ENCODE peak calls at places on chromosomes 1 and 21, in nine cellular contexts. S is aorta; X is IMR-90; J is left ventricle myocardium inferior; P is body of pancreas; B is kidney; F is GM23338; H is PC-3; Y is CD8-positive, alpha-beta memory T cell. N is an unnamed sample.

GRCh38 chr1:23627065-23627464 is 64.5 kb upstream of the RPL11 start:
- DNase-seq in S (no peak), X (no peak), J (no peak), P (peak; percentile 54), B (no peak), F (no peak), H (no peak), Y (no peak), N (peak; percentile 91)

GRCh38 chr21:36068748-36069398 is 951 bp upstream of the CBR1 start:
- DNase-seq in S (no peak), X (no peak), J (no peak), P (no peak), B (no peak), F (no peak), H (no peak), Y (no peak), N (no peak)

GRCh38 chr1:23555225-23555801 is 4.0 kb downstream of the ID3 start:
- DNase-seq in S (no peak), X (peak; percentile 68), J (no peak), P (peak; percentile 28), B (no peak), F (peak; percentile 64), H (no peak), Y (no peak), N (peak; percentile 47)

GRCh38 chr1:57450981-57451380 is 27.1 kb upstream of the DAB1 start:
- DNase-seq in S (no peak), X (no peak), J (no peak), P (no peak), B (peak; percentile 8), F (peak; percentile 33), H (no peak), Y (no peak), N (no peak)

GRCh38 chr1:204350857-204351573 is 8.7 kb downstream of the PLEKHA6 start:
- DNase-seq in S (peak; percentile 82), X (peak; percentile 81), J (peak; percentile 81), P (peak; percentile 73), B (peak; percentile 95), F (peak; percentile 96), H (no peak), Y (no peak), N (peak; percentile 49)

GRCh38 chr21:34367320-34367935 is 3.6 kb downstream of the KCNE2 start:
- DNase-seq in S (no peak), X (peak; percentile 82), J (no peak), P (peak; percentile 70), B (no peak), F (peak; percentile 90), H (peak; percentile 93), Y (no peak), N (peak; percentile 51)

GRCh38 chr1:2205191-2205952 is 10.8 kb upstream of the FAAP20 start:
- DNase-seq in S (peak; percentile 98), X (peak; percentile 92), J (peak; percentile 98), P (peak; percentile 98), B (peak; percentile 99), F (peak; percentile 96), H (peak; percentile 93), Y (peak; percentile 89), N (peak; percentile 96)

GRCh38 chr1:154696001-154696400 is 88.0 kb upstream of the ADAR start:
- DNase-seq in S (no peak), X (no peak), J (no peak), P (no peak), B (no peak), F (peak; percentile 35), H (peak; percentile 45), Y (no peak), N (no peak)

GRCh38 chr1:51936531-51936930 is 54.0 kb downstream of the RAB3B start:
- DNase-seq in S (no peak), X (peak; percentile 37), J (no peak), P (no peak), B (no peak), F (no peak), H (peak; percentile 44), Y (no peak), N (no peak)

GRCh38 chr1:117290855-117291254 is 76.4 kb upstream of the MAN1A2 start:
- DNase-seq in S (no peak), X (no peak), J (no peak), P (no peak), B (no peak), F (no peak), H (peak; percentile 15), Y (no peak), N (no peak)

GRCh38 chr1:196393742-196394141 is 214.5 kb downstream of the KCNT2 start:
- DNase-seq in S (peak; percentile 40), X (peak; percentile 41), J (no peak), P (peak; percentile 18), B (no peak), F (no peak), H (peak; percentile 60), Y (no peak), N (peak; percentile 79)

GRCh38 chr1:8409107-8409506 is 91.2 kb downstream of the SLC45A1 start:
- DNase-seq in S (no peak), X (peak; percentile 81), J (no peak), P (no peak), B (no peak), F (peak; percentile 63), H (peak; percentile 35), Y (no peak), N (no peak)

GRCh38 chr1:166937962-166938361 is 37.4 kb downstream of the ILDR2 start:
- DNase-seq in S (no peak), X (no peak), J (no peak), P (no peak), B (no peak), F (no peak), H (no peak), Y (no peak), N (no peak)

GRCh38 chr1:224392411-224393249 is 36.0 kb downstream of the CNIH4 start:
- DNase-seq in S (no peak), X (peak; percentile 70), J (no peak), P (no peak), B (no peak), F (no peak), H (no peak), Y (no peak), N (no peak)

GRCh38 chr1:43671626-43672330 is 21.8 kb downstream of the KDM4A start:
- DNase-seq in S (no peak), X (peak; percentile 82), J (no peak), P (no peak), B (no peak), F (no peak), H (no peak), Y (no peak), N (no peak)

GRCh38 chr1:54972436-54972835 is 8.0 kb upstream of the TMEM61 start:
- DNase-seq in S (no peak), X (no peak), J (no peak), P (no peak), B (peak; percentile 15), F (no peak), H (no peak), Y (no peak), N (no peak)

DNA sequence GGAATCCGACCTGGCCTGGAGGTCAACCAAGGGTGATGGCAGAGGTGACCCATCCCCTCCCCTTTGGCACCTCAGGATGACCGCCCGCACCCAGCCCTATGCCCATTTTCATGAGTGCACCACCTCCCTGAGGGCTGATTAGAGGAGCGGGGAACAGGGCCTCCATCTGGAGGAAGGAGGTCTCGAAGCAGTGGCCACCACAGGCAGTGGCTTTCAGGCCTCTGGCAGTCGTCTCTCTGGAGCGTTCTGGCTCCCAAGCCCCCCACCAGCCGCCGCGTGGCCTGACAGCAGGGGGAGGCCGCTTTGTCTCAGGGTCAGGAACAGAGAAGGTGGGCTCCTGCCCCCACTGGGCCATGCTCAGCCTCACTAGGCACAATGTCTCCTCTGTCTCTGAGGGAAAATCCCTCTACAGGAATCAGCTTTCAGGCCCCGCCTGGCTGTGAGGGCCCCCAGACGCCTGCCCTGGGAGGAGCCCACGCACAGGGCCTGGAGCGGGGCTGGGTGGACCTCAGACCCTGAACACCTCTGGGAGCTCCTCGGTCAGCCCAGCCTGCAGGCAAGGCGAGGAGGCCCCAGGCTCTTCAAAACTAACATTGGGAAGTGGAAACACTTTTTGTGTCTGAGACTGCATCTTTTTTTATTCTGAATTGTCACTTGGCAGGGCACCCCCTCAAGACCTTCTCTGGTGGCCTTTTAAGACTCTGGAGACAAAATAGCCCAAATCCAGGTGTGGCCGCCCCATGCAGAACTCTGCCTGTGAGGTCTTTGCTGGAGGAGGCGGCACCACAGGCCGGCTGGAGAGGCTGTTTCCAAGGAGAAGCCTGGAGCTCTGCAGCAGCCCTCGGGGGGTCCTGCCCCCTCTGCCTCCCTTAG is 127.7 kb upstream of the ARHGEF16 start:
- DNase-seq in S (no peak), X (no peak), J (no peak), P (no peak), B (no peak), F (no peak), H (no peak), Y (no peak), N (no peak)
- H3K4me1 ChIP-seq in S (no peaks in the 10 kb centered on the region), X (no peaks in the 10 kb centered on the region), J (peaks cover 71% of the 10 kb centered on the region), P (peaks cover 39% of the 10 kb centered on the region), B (no peaks in the 10 kb centered on the region), F (no peaks in the 10 kb centered on the region), H (no peaks in the 10 kb centered on the region), Y (no peaks in the 10 kb centered on the region), N (peaks cover 66% of the 10 kb centered on the region)

GRCh38 chr1:182617734-182618288 is 13.6 kb upstream of the RGS16 start:
- DNase-seq in S (no peak), X (peak; percentile 10), J (no peak), P (no peak), B (no peak), F (no peak), H (no peak), Y (no peak), N (peak; percentile 32)
- H3K27ac ChIP-seq in S (peak overlapping the region; percentile 51), X (no peak overlapping the region), J (peak overlapping the region; percentile 28), P (no peak overlapping the region), B (no peak overlapping the region), F (no peak overlapping the region), H (no peak overlapping the region), Y (no peak overlapping the region), N (peak overlapping the region; percentile 92)

DNA sequence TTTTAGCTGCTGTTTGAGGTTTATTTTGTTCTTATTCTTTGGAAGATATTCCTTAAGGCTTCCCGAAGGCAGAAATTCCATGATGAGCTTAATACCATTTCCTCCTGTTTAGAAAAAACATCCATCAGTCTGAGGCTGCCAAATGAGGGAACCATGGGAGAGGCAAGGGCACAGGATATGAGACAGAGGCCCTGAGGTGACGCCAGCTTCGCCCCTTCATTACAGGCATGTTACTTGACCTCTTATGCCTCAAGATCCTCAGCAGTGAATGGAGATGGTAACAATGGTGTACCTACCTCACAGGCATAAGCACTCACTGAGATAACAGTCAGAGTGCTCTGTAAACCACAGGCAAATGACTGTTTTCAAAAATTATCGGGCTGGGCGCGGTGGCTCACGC is 93.6 kb downstream of the RAVER2 start:
- DNase-seq in S (no peak), X (no peak), J (no peak), P (no peak), B (no peak), F (no peak), H (no peak), Y (no peak), N (no peak)
- H3K36me3 ChIP-seq in S (peaks cover 10% of the 10 kb centered on the region), X (peaks cover 60% of the 10 kb centered on the region), J (peaks cover 92% of the 10 kb centered on the region), P (peaks cover 3% of the 10 kb centered on the region), B (peaks cover 76% of the 10 kb centered on the region), F (no peaks in the 10 kb centered on the region), H (peaks cover 30% of the 10 kb centered on the region), Y (peaks cover 81% of the 10 kb centered on the region), N (peaks cover 53% of the 10 kb centered on the region)

DNA sequence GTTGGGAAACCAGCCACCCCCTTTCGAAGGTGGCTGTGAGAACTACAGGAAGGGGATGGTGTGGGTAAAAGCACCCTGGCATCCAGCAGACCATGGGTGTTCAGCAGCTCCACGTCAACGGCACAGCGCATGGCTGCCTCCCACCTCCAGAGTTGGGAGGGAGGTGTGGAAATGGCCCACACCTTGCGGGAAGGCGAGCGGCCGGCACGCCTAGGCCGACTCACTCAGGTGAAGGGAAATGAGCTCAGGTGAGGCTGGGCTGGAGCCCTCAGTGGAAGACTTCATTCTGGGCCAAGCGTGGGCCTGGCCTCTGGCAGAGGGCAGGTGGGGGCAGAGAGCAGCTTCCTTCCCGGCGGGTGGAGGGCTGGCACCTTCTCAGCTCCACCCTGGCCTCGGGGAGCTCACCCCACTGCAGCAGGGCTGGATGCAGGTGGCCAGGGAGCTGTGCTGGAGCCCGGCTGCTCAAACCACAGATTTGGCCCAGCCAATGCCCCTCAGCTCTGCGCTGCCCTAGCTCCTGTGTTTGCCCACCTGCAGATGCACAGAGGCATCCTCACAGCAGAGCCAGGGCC is 24.8 kb upstream of the ALDH4A1 start:
- DNase-seq in S (no peak), X (no peak), J (no peak), P (no peak), B (peak; percentile 79), F (no peak), H (peak; percentile 49), Y (peak; percentile 45), N (no peak)
- H3K4me1 ChIP-seq in S (no peaks in the 10 kb centered on the region), X (peaks cover 52% of the 10 kb centered on the region), J (peaks cover 73% of the 10 kb centered on the region), P (peaks cover 82% of the 10 kb centered on the region), B (peaks cover 53% of the 10 kb centered on the region), F (no peaks in the 10 kb centered on the region), H (peaks cover 82% of the 10 kb centered on the region), Y (peaks cover 81% of the 10 kb centered on the region), N (peaks cover 76% of the 10 kb centered on the region)